ENCODE peak calls at places on chromosome 10, in four cellular contexts. B is fibroblast of lung, H is suprapubic skin, W is fibroblast of villous mesenchyme. C is an unnamed sample.

GRCh38 chr10:5663692-5664427 is 2.5 kb downstream of the ASB13 start:
- DNase-seq in W (no peak), B (no peak), H (no peak), C (no peak)

GRCh38 chr10:7054915-7055314 is 355.9 kb downstream of the SFMBT2 start:
- DNase-seq in W (peak; percentile 22), B (peak; percentile 55), H (no peak), C (no peak)

GRCh38 chr10:780536-781524 is 91.4 kb upstream of the DIP2C start:
- DNase-seq in W (no peak), H (no peak), B (no peak), C (no peak)

GRCh38 chr10:10418397-10418796 is 599.3 kb upstream of the CELF2 start:
- DNase-seq in B (no peak), W (no peak), H (no peak), C (no peak)

GRCh38 chr10:91378061-91378460 is 32.1 kb upstream of the HECTD2 start:
- DNase-seq in B (no peak), H (no peak), W (peak; percentile 7), C (no peak)

GRCh38 chr10:22349758-22350157 is 4.5 kb downstream of the SPAG6 start:
- DNase-seq in B (no peak), W (no peak), H (no peak), C (no peak)

GRCh38 chr10:35546824-35547225 is 58.3 kb upstream of the GJD4 start:
- DNase-seq in B (no peak), W (peak; percentile 60), H (no peak), C (no peak)

GRCh38 chr10:14397069-14397468 is 66.3 kb upstream of the FRMD4A start:
- DNase-seq in H (peak; percentile 81), B (peak; percentile 97), W (peak; percentile 90), C (no peak)

GRCh38 chr10:112834661-112835060 is 115.4 kb upstream of the TCF7L2 start:
- DNase-seq in W (no peak), H (no peak), B (no peak), C (no peak)

GRCh38 chr10:97780991-97781540 is 9.3 kb upstream of the SFRP5 start:
- DNase-seq in W (no peak), B (no peak), H (no peak), C (no peak)

GRCh38 chr10:86253171-86254072 is 113.2 kb downstream of the GRID1 start:
- DNase-seq in H (peak; percentile 71), W (no peak), B (no peak), C (no peak)

GRCh38 chr10:35874326-35875070 is 232.4 kb upstream of the FZD8 start:
- DNase-seq in B (no peak), W (no peak), H (no peak), C (no peak)

GRCh38 chr10:44196336-44196735 is 188.6 kb downstream of the CXCL12 start:
- DNase-seq in W (no peak), H (no peak), B (no peak), C (no peak)

GRCh38 chr10:79454259-79454658 is 8.8 kb upstream of the ZCCHC24 start:
- DNase-seq in W (peak; percentile 85), B (peak; percentile 94), H (no peak), C (no peak)

GRCh38 chr10:43208147-43209063 is 58.5 kb downstream of the RASGEF1A start:
- DNase-seq in W (no peak), H (peak; percentile 58), B (no peak), C (no peak)

GRCh38 chr10:71133710-71134686 is 78.4 kb upstream of the UNC5B start:
- DNase-seq in H (no peak), B (no peak), W (no peak), C (no peak)

GRCh38 chr10:130635528-130635927 is 499.3 kb downstream of the GLRX3 start:
- DNase-seq in H (no peak), W (no peak), B (no peak), C (no peak)

GRCh38 chr10:43076311-43076875 is 476 bp upstream of the RET start:
- DNase-seq in W (no peak), B (no peak), H (no peak), C (no peak)

GRCh38 chr10:6204063-6204340 is 1.3 kb downstream of the PFKFB3 start:
- DNase-seq in H (no peak), B (no peak), W (no peak), C (no peak)

GRCh38 chr10:86795353-86795752 is 38.9 kb downstream of the BMPR1A start:
- DNase-seq in H (no peak), W (peak; percentile 69), B (peak; percentile 87), C (no peak)

GRCh38 chr10:79101560-79101971 is 32.8 kb downstream of the ZMIZ1 start:
- DNase-seq in W (no peak), B (no peak), H (no peak), C (no peak)

GRCh38 chr10:130555411-130555750 is 419.2 kb downstream of the GLRX3 start:
- DNase-seq in B (no peak), W (no peak), H (no peak), C (no peak)

GRCh38 chr10:23742807-23743206 is 303.9 kb downstream of the OTUD1 start:
- DNase-seq in W (no peak), H (no peak), B (no peak), C (no peak)

GRCh38 chr10:74822583-74823089 is 3.8 kb upstream of the KAT6B start:
- DNase-seq in H (no peak), B (peak; percentile 71), W (no peak), C (no peak)

GRCh38 chr10:31836569-31837406 is 91.8 kb downstream of the ARHGAP12 start:
- DNase-seq in W (peak; percentile 50), H (no peak), B (peak; percentile 63), C (no peak)

GRCh38 chr10:31757374-31757773 is 171.3 kb downstream of the ARHGAP12 start:
- DNase-seq in W (no peak), B (no peak), H (no peak), C (no peak)

GRCh38 chr10:79380125-79380917 is 33.1 kb downstream of the PPIF start:
- DNase-seq in W (peak; percentile 88), B (peak; percentile 56), H (peak; percentile 80), C (no peak)

GRCh38 chr10:80468002-80468401 is 13.9 kb downstream of the TSPAN14 start:
- DNase-seq in B (no peak), H (peak; percentile 87), W (no peak), C (no peak)

GRCh38 chr10:67115972-67116371 is 190.1 kb downstream of the LRRTM3 start:
- DNase-seq in H (no peak), W (peak; percentile 2), B (peak; percentile 4), C (no peak)

GRCh38 chr10:118729641-118730258 is 25.0 kb downstream of the CACUL1 start:
- DNase-seq in B (no peak), H (no peak), W (no peak), C (no peak)

GRCh38 chr10:109678857-109679256 is 244.5 kb downstream of the XPNPEP1 start:
- DNase-seq in B (no peak), W (no peak), H (no peak), C (no peak)

GRCh38 chr10:649445-649797 is 40.0 kb downstream of the DIP2C start:
- DNase-seq in H (no peak), W (no peak), B (no peak), C (no peak)

GRCh38 chr10:99370993-99371392 is 41.8 kb downstream of the CNNM1 start:
- DNase-seq in H (no peak), W (peak; percentile 41), B (no peak), C (no peak)

GRCh38 chr10:101304316-101304715 is 49.6 kb upstream of the BTRC start:
- DNase-seq in W (no peak), B (no peak), H (no peak), C (no peak)

GRCh38 chr10:101303087-101303753 is 50.7 kb upstream of the BTRC start:
- DNase-seq in B (no peak), H (no peak), W (no peak), C (no peak)

GRCh38 chr10:101299211-101299610 is 54.8 kb upstream of the BTRC start:
- DNase-seq in H (no peak), W (no peak), B (no peak), C (no peak)

GRCh38 chr10:101297901-101298451 is 56.0 kb upstream of the BTRC start:
- DNase-seq in B (peak; percentile 49), W (peak; percentile 49), H (no peak), C (peak; percentile 52)

DNA sequence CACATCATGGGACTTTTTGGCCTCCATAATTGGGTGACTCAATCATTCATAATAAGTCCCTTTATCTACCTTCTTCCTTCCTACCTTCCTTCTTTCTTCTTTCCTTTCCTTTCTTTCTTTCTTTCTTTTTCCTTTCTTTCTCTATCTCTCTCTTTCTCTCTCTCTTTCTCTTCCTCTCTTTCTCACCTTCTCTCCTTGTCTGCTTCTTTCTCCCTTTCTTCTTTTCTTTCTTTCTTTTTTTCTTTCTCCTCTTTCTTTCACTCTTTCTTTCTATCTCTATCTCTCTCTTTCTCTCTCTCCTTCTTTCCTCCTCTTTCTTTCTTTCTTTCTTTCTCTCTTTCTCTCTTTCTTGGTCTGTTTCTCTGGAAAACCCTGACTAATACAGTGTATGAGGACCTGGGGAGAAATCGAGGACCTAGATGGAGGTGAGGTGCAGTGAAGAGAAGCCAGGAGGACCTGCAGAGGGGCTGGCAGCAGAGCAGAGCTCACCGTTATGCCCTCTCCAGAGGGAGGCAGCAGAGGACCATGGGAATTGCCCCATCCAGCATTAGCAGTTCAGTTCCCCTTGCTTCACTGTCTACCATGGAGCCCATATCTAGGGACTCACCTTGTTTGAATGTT is 52.7 kb upstream of the BTRC start:
- DNase-seq in B (peak; percentile 34), W (peak; percentile 57), H (no peak), C (no peak)
- TF ChIP-seq CTCF in B (peak; percentile 47), W (peak; percentile 61), H (no peak), C (no peak)

GRCh38 chr10:133306097-133306476 is 2.6 kb downstream of the TUBGCP2 start:
- DNase-seq in H (no peak), W (no peak), B (no peak), C (no peak)
- TF ChIP-seq CTCF in H (no peak), W (no peak), B (no peak), C (no peak)

GRCh38 chr10:100927266-100927665 is 14.5 kb downstream of the SLF2 start:
- DNase-seq in H (no peak), B (no peak), W (no peak), C (no peak)

GRCh38 chr10:100928039-100928438 is 15.3 kb downstream of the SLF2 start:
- DNase-seq in W (no peak), B (no peak), H (no peak), C (no peak)

GRCh38 chr10:100934084-100934659 is 21.4 kb downstream of the SLF2 start:
- DNase-seq in H (no peak), W (peak; percentile 6), B (peak; percentile 18), C (no peak)

GRCh38 chr10:100930368-100930767 is 17.6 kb downstream of the SLF2 start:
- DNase-seq in B (no peak), W (no peak), H (no peak), C (no peak)
- TF ChIP-seq CTCF in B (peak; percentile 27), W (peak; percentile 26), H (no peak), C (no peak)

GRCh38 chr10:77371848-77372247 is 265.8 kb downstream of the KCNMA1 start:
- DNase-seq in W (no peak), H (no peak), B (no peak), C (no peak)
- TF ChIP-seq CTCF in W (no peak), H (no peak), B (no peak), C (no peak)

GRCh38 chr10:102121739-102122372 is 1.7 kb upstream of the LDB1 start:
- DNase-seq in W (peak; percentile 78), B (peak; percentile 58), H (no peak), C (no peak)
- TF ChIP-seq CTCF in W (peak; percentile 38), B (peak; percentile 48), H (no peak), C (no peak)